ENCODE peak calls at places on chromosomes 6 and 20, in four cellular contexts. One of them, this sample, is unnamed.

GRCh38 chr6:63636516-63636968 is 940 bp downstream of the PHF3 start:
- DNase-seq in GM12865: peak
- DNase-seq in SHP77: peak
- DNase-seq in EL: peak
- DNase-seq in this sample: peak

GRCh38 chr6:131062245-131063027 is 609 bp downstream of the EPB41L2 start:
- DNase-seq in GM12865: peak
- DNase-seq in SHP77: no peak
- DNase-seq in EL: peak
- DNase-seq in this sample: peak

GRCh38 chr20:23257848-23258746 is 92.5 kb upstream of the NXT1 start:
- DNase-seq in GM12865: no peak
- DNase-seq in SHP77: no peak
- DNase-seq in EL: peak
- DNase-seq in this sample: peak

GRCh38 chr6:158467923-158468322 is 92.0 kb upstream of the TMEM181 start:
- DNase-seq in GM12865: no peak
- DNase-seq in SHP77: peak
- DNase-seq in EL: no peak
- DNase-seq in this sample: no peak

GRCh38 chr6:23145801-23146200 is 576.4 kb downstream of the HDGFL1 start:
- DNase-seq in GM12865: no peak
- DNase-seq in SHP77: no peak
- DNase-seq in EL: peak
- DNase-seq in this sample: no peak

GRCh38 chr6:3808759-3809514 is 40.2 kb upstream of the FAM50B start:
- DNase-seq in GM12865: no peak
- DNase-seq in SHP77: no peak
- DNase-seq in EL: peak
- DNase-seq in this sample: peak

GRCh38 chr6:55869731-55870130 is 5.7 kb downstream of the BMP5 start:
- DNase-seq in GM12865: no peak
- DNase-seq in SHP77: peak
- DNase-seq in EL: no peak
- DNase-seq in this sample: no peak

GRCh38 chr6:130306377-130306776 is 59.4 kb upstream of the TMEM200A start:
- DNase-seq in GM12865: no peak
- DNase-seq in SHP77: no peak
- DNase-seq in EL: peak
- DNase-seq in this sample: peak

GRCh38 chr6:159061805-159062563 is 17.2 kb upstream of the TAGAP start:
- DNase-seq in GM12865: peak
- DNase-seq in SHP77: no peak
- DNase-seq in EL: no peak
- DNase-seq in this sample: no peak

GRCh38 chr6:111692327-111693164 is 86.9 kb upstream of the TRAF3IP2 start:
- DNase-seq in GM12865: no peak
- DNase-seq in SHP77: no peak
- DNase-seq in EL: no peak
- DNase-seq in this sample: no peak

GRCh38 chr20:64107736-64108457 is 532 bp upstream of the NPBWR2 start:
- DNase-seq in GM12865: no peak
- DNase-seq in SHP77: no peak
- DNase-seq in EL: no peak
- DNase-seq in this sample: no peak